ENCODE peak calls at places on chromosomes 11 and 22, in six cellular contexts. O is cardiac muscle cell; Z is stimulated activated CD8-positive, alpha-beta memory T cell treated with anti-CD3 and anti-CD28 coated beads, Interleukin-4, amount 100 ng/mL, for 48 hours; J is left cardiac atrium; R is neural progenitor cell; C is stimulated activated CD4-positive, alpha-beta T cell treated with anti-CD3 and anti-CD28 coated beads, Interleukin-4, amount 100 ng/mL, for 24 hours. X is an unnamed sample.
A peak's percentile ranks its signal among the peaks of the same experiment; 100 is the strongest.

GRCh38 chr11:112221263-112221835 is 4.9 kb upstream of the PTS start:
- DNase-seq in O (no peak), R (no peak), C (no peak), J (no peak), Z (no peak), X (no peak)

GRCh38 chr11:122656073-122656630 is 630 bp downstream of the UBASH3B start:
- DNase-seq in C (peak; percentile 49), Z (peak; percentile 69), O (peak; percentile 63), R (peak; percentile 82), J (peak; percentile 62), X (peak; percentile 65)

GRCh38 chr11:126340960-126341709 is 14.4 kb upstream of the ST3GAL4 start:
- DNase-seq in R (no peak), Z (no peak), C (no peak), J (no peak), O (no peak), X (no peak)

GRCh38 chr11:28922351-28922981 is 814.3 kb downstream of the METTL15 start:
- DNase-seq in O (peak; percentile 46), J (no peak), Z (no peak), R (no peak), C (no peak), X (no peak)

GRCh38 chr22:21927174-21927823 is 25.3 kb downstream of the PPM1F start:
- DNase-seq in O (no peak), J (no peak), C (no peak), Z (no peak), R (no peak), X (no peak)

GRCh38 chr11:15327786-15328231 is 213.1 kb downstream of the INSC start:
- DNase-seq in R (peak; percentile 88), J (peak; percentile 56), Z (peak; percentile 36), C (no peak), O (peak; percentile 62), X (peak; percentile 14)

GRCh38 chr11:66715346-66716085 is 13.5 kb downstream of the SPTBN2 start:
- DNase-seq in R (no peak), J (no peak), O (no peak), C (no peak), Z (no peak), X (no peak)

GRCh38 chr11:104570088-104570701 is 328.1 kb downstream of the CASP12 start:
- DNase-seq in C (no peak), Z (no peak), R (no peak), O (peak; percentile 15), J (no peak), X (peak; percentile 47)

GRCh38 chr11:43918662-43919061 is 23.8 kb upstream of the C11orf96 start:
- DNase-seq in Z (no peak), C (no peak), R (no peak), O (no peak), J (no peak), X (no peak)

GRCh38 chr11:66429983-66430602 is 8.6 kb downstream of the MRPL11 start:
- DNase-seq in C (peak; percentile 81), O (peak; percentile 85), Z (peak; percentile 93), R (peak; percentile 91), J (peak; percentile 76), X (peak; percentile 58)

GRCh38 chr22:23497016-23497885 is 82.8 kb downstream of the IGLL1 start:
- DNase-seq in J (no peak), O (no peak), Z (no peak), R (no peak), C (no peak), X (no peak)

GRCh38 chr11:115364892-115365291 is 139.3 kb downstream of the CADM1 start:
- DNase-seq in Z (no peak), C (no peak), R (no peak), J (no peak), O (no peak), X (no peak)

GRCh38 chr11:34953955-34954354 is 37.5 kb downstream of the PDHX start:
- DNase-seq in J (no peak), Z (no peak), O (no peak), C (no peak), R (no peak), X (no peak)

GRCh38 chr22:47623740-47624103 is 861.3 kb downstream of the TBC1D22A start:
- DNase-seq in J (no peak), O (no peak), Z (no peak), C (no peak), R (no peak), X (no peak)

X was measured in kidney glomerular epithelial cell.